ENCODE peak calls at places on chromosomes 12 and 14, in six cellular contexts. One of them, this sample, is unnamed.
A peak's percentile ranks its signal among the peaks of the same experiment; 100 is the strongest.

GRCh38 chr12:12483438-12483837 is 79.2 kb downstream of the DUSP16 start:
- DNase-seq in ACHN: no peak
- DNase-seq in NCI-H1092 treated with DMSO at 0.1 percent for 48 hours: no peak
- DNase-seq in fibroblast of the conjunctiva: no peak
- DNase-seq in GM23248: no peak
- DNase-seq in stimulated activated naive CD8-positive, alpha-beta T cell treated with anti-CD3 and anti-CD28 coated beads, Interleukin-15, amount 100 ng/mL, for 72 hours: no peak
- DNase-seq in this sample: no peak

GRCh38 chr12:66043035-66043434 is 87.5 kb downstream of the LLPH start:
- DNase-seq in GM23248: no peak
- DNase-seq in stimulated activated naive CD8-positive, alpha-beta T cell treated with anti-CD3 and anti-CD28 coated beads, Interleukin-15, amount 100 ng/mL, for 72 hours: no peak
- DNase-seq in NCI-H1092 treated with DMSO at 0.1 percent for 48 hours: no peak
- DNase-seq in fibroblast of the conjunctiva: no peak
- DNase-seq in ACHN: no peak
- DNase-seq in this sample: no peak

GRCh38 chr12:107388263-107388662 is 294.9 kb upstream of the CRY1 start:
- DNase-seq in GM23248: no peak
- DNase-seq in fibroblast of the conjunctiva: no peak
- DNase-seq in stimulated activated naive CD8-positive, alpha-beta T cell treated with anti-CD3 and anti-CD28 coated beads, Interleukin-15, amount 100 ng/mL, for 72 hours: no peak
- DNase-seq in ACHN: no peak
- DNase-seq in NCI-H1092 treated with DMSO at 0.1 percent for 48 hours: no peak
- DNase-seq in this sample: no peak

GRCh38 chr14:106691601-106692291 is 1165.4 kb downstream of the TMEM121 start:
- DNase-seq in ACHN: no peak
- DNase-seq in stimulated activated naive CD8-positive, alpha-beta T cell treated with anti-CD3 and anti-CD28 coated beads, Interleukin-15, amount 100 ng/mL, for 72 hours: peak; percentile 93
- DNase-seq in GM23248: peak; percentile 0
- DNase-seq in fibroblast of the conjunctiva: no peak
- DNase-seq in NCI-H1092 treated with DMSO at 0.1 percent for 48 hours: no peak
- DNase-seq in this sample: no peak

GRCh38 chr12:56078931-56079728 is 835 bp upstream of the ERBB3 start:
- DNase-seq in fibroblast of the conjunctiva: peak; percentile 69
- DNase-seq in GM23248: peak; percentile 93
- DNase-seq in NCI-H1092 treated with DMSO at 0.1 percent for 48 hours: peak; percentile 16
- DNase-seq in ACHN: peak; percentile 95
- DNase-seq in stimulated activated naive CD8-positive, alpha-beta T cell treated with anti-CD3 and anti-CD28 coated beads, Interleukin-15, amount 100 ng/mL, for 72 hours: peak; percentile 55
- DNase-seq in this sample: peak; percentile 97

GRCh38 chr14:95577875-95578274 is 43.0 kb downstream of the GLRX5 start:
- DNase-seq in GM23248: no peak
- DNase-seq in ACHN: no peak
- DNase-seq in fibroblast of the conjunctiva: no peak
- DNase-seq in stimulated activated naive CD8-positive, alpha-beta T cell treated with anti-CD3 and anti-CD28 coated beads, Interleukin-15, amount 100 ng/mL, for 72 hours: no peak
- DNase-seq in NCI-H1092 treated with DMSO at 0.1 percent for 48 hours: no peak
- DNase-seq in this sample: no peak

GRCh38 chr12:76641961-76642360 is 82.4 kb upstream of the OSBPL8 start:
- DNase-seq in ACHN: no peak
- DNase-seq in GM23248: no peak
- DNase-seq in fibroblast of the conjunctiva: no peak
- DNase-seq in NCI-H1092 treated with DMSO at 0.1 percent for 48 hours: no peak
- DNase-seq in stimulated activated naive CD8-positive, alpha-beta T cell treated with anti-CD3 and anti-CD28 coated beads, Interleukin-15, amount 100 ng/mL, for 72 hours: no peak
- DNase-seq in this sample: no peak

GRCh38 chr14:64715628-64716412 is 11.6 kb downstream of the PLEKHG3 start:
- DNase-seq in fibroblast of the conjunctiva: no peak
- DNase-seq in ACHN: no peak
- DNase-seq in stimulated activated naive CD8-positive, alpha-beta T cell treated with anti-CD3 and anti-CD28 coated beads, Interleukin-15, amount 100 ng/mL, for 72 hours: no peak
- DNase-seq in GM23248: no peak
- DNase-seq in NCI-H1092 treated with DMSO at 0.1 percent for 48 hours: no peak
- DNase-seq in this sample: no peak

GRCh38 chr14:75295061-75295461 is 16.4 kb downstream of the FOS start:
- DNase-seq in fibroblast of the conjunctiva: no peak
- DNase-seq in stimulated activated naive CD8-positive, alpha-beta T cell treated with anti-CD3 and anti-CD28 coated beads, Interleukin-15, amount 100 ng/mL, for 72 hours: no peak
- DNase-seq in GM23248: peak; percentile 85
- DNase-seq in ACHN: peak; percentile 80
- DNase-seq in NCI-H1092 treated with DMSO at 0.1 percent for 48 hours: no peak
- DNase-seq in this sample: peak; percentile 86

GRCh38 chr14:93587330-93587729 is 156.6 kb downstream of the UNC79 start:
- DNase-seq in GM23248: no peak
- DNase-seq in NCI-H1092 treated with DMSO at 0.1 percent for 48 hours: no peak
- DNase-seq in fibroblast of the conjunctiva: no peak
- DNase-seq in ACHN: no peak
- DNase-seq in stimulated activated naive CD8-positive, alpha-beta T cell treated with anti-CD3 and anti-CD28 coated beads, Interleukin-15, amount 100 ng/mL, for 72 hours: no peak
- DNase-seq in this sample: no peak

GRCh38 chr14:36604757-36605505 is 22.5 kb upstream of the NKX2-8 start:
- DNase-seq in ACHN: peak; percentile 63
- DNase-seq in fibroblast of the conjunctiva: peak; percentile 52
- DNase-seq in GM23248: peak; percentile 76
- DNase-seq in NCI-H1092 treated with DMSO at 0.1 percent for 48 hours: peak; percentile 90
- DNase-seq in stimulated activated naive CD8-positive, alpha-beta T cell treated with anti-CD3 and anti-CD28 coated beads, Interleukin-15, amount 100 ng/mL, for 72 hours: no peak
- DNase-seq in this sample: peak; percentile 76

GRCh38 chr12:108630481-108631207 is 3.0 kb downstream of the SELPLG start:
- DNase-seq in stimulated activated naive CD8-positive, alpha-beta T cell treated with anti-CD3 and anti-CD28 coated beads, Interleukin-15, amount 100 ng/mL, for 72 hours: no peak
- DNase-seq in ACHN: no peak
- DNase-seq in GM23248: peak; percentile 91
- DNase-seq in NCI-H1092 treated with DMSO at 0.1 percent for 48 hours: no peak
- DNase-seq in fibroblast of the conjunctiva: no peak
- DNase-seq in this sample: peak; percentile 89

GRCh38 chr14:23396126-23396525 is 11.9 kb downstream of the MYH6 start:
- DNase-seq in NCI-H1092 treated with DMSO at 0.1 percent for 48 hours: no peak
- DNase-seq in ACHN: no peak
- DNase-seq in GM23248: no peak
- DNase-seq in fibroblast of the conjunctiva: no peak
- DNase-seq in stimulated activated naive CD8-positive, alpha-beta T cell treated with anti-CD3 and anti-CD28 coated beads, Interleukin-15, amount 100 ng/mL, for 72 hours: no peak
- DNase-seq in this sample: no peak

GRCh38 chr14:78946949-78947348 is 776.8 kb downstream of the NRXN3 start:
- DNase-seq in GM23248: no peak
- DNase-seq in stimulated activated naive CD8-positive, alpha-beta T cell treated with anti-CD3 and anti-CD28 coated beads, Interleukin-15, amount 100 ng/mL, for 72 hours: no peak
- DNase-seq in NCI-H1092 treated with DMSO at 0.1 percent for 48 hours: no peak
- DNase-seq in ACHN: no peak
- DNase-seq in fibroblast of the conjunctiva: no peak
- DNase-seq in this sample: no peak

GRCh38 chr14:97306785-97307246 is 509.6 kb downstream of the VRK1 start:
- DNase-seq in ACHN: no peak
- DNase-seq in stimulated activated naive CD8-positive, alpha-beta T cell treated with anti-CD3 and anti-CD28 coated beads, Interleukin-15, amount 100 ng/mL, for 72 hours: peak; percentile 17
- DNase-seq in NCI-H1092 treated with DMSO at 0.1 percent for 48 hours: no peak
- DNase-seq in GM23248: no peak
- DNase-seq in fibroblast of the conjunctiva: no peak
- DNase-seq in this sample: no peak

GRCh38 chr12:132528564-132529106 is 38.7 kb downstream of the FBRSL1 start:
- DNase-seq in fibroblast of the conjunctiva: no peak
- DNase-seq in NCI-H1092 treated with DMSO at 0.1 percent for 48 hours: no peak
- DNase-seq in GM23248: no peak
- DNase-seq in ACHN: no peak
- DNase-seq in stimulated activated naive CD8-positive, alpha-beta T cell treated with anti-CD3 and anti-CD28 coated beads, Interleukin-15, amount 100 ng/mL, for 72 hours: no peak
- DNase-seq in this sample: no peak

GRCh38 chr14:65164068-65164824 is 61.9 kb upstream of the MAX start:
- DNase-seq in ACHN: peak; percentile 49
- DNase-seq in NCI-H1092 treated with DMSO at 0.1 percent for 48 hours: peak; percentile 69
- DNase-seq in GM23248: peak; percentile 70
- DNase-seq in stimulated activated naive CD8-positive, alpha-beta T cell treated with anti-CD3 and anti-CD28 coated beads, Interleukin-15, amount 100 ng/mL, for 72 hours: peak; percentile 35
- DNase-seq in fibroblast of the conjunctiva: peak; percentile 50
- DNase-seq in this sample: peak; percentile 73

GRCh38 chr14:76138758-76139723 is 12.7 kb upstream of the GPATCH2L start:
- DNase-seq in stimulated activated naive CD8-positive, alpha-beta T cell treated with anti-CD3 and anti-CD28 coated beads, Interleukin-15, amount 100 ng/mL, for 72 hours: no peak
- DNase-seq in GM23248: peak; percentile 8
- DNase-seq in NCI-H1092 treated with DMSO at 0.1 percent for 48 hours: no peak
- DNase-seq in ACHN: no peak
- DNase-seq in fibroblast of the conjunctiva: no peak
- DNase-seq in this sample: no peak

GRCh38 chr12:84408936-84409335 is 503.7 kb downstream of the SLC6A15 start:
- DNase-seq in GM23248: no peak
- DNase-seq in NCI-H1092 treated with DMSO at 0.1 percent for 48 hours: no peak
- DNase-seq in stimulated activated naive CD8-positive, alpha-beta T cell treated with anti-CD3 and anti-CD28 coated beads, Interleukin-15, amount 100 ng/mL, for 72 hours: no peak
- DNase-seq in ACHN: no peak
- DNase-seq in fibroblast of the conjunctiva: no peak
- DNase-seq in this sample: no peak

GRCh38 chr12:52214421-52214802 is 18.6 kb upstream of the KRT7 start:
- DNase-seq in stimulated activated naive CD8-positive, alpha-beta T cell treated with anti-CD3 and anti-CD28 coated beads, Interleukin-15, amount 100 ng/mL, for 72 hours: no peak
- DNase-seq in ACHN: no peak
- DNase-seq in fibroblast of the conjunctiva: no peak
- DNase-seq in GM23248: no peak
- DNase-seq in NCI-H1092 treated with DMSO at 0.1 percent for 48 hours: no peak
- DNase-seq in this sample: peak; percentile 26

GRCh38 chr12:82174936-82175335 is 183.3 kb downstream of the CCDC59 start:
- DNase-seq in GM23248: no peak
- DNase-seq in ACHN: no peak
- DNase-seq in NCI-H1092 treated with DMSO at 0.1 percent for 48 hours: peak; percentile 95
- DNase-seq in fibroblast of the conjunctiva: no peak
- DNase-seq in stimulated activated naive CD8-positive, alpha-beta T cell treated with anti-CD3 and anti-CD28 coated beads, Interleukin-15, amount 100 ng/mL, for 72 hours: no peak
- DNase-seq in this sample: no peak

GRCh38 chr14:90522585-90523191 is 125.9 kb downstream of the CALM1 start:
- DNase-seq in stimulated activated naive CD8-positive, alpha-beta T cell treated with anti-CD3 and anti-CD28 coated beads, Interleukin-15, amount 100 ng/mL, for 72 hours: no peak
- DNase-seq in ACHN: peak; percentile 70
- DNase-seq in GM23248: peak; percentile 66
- DNase-seq in NCI-H1092 treated with DMSO at 0.1 percent for 48 hours: peak; percentile 96
- DNase-seq in fibroblast of the conjunctiva: no peak
- DNase-seq in this sample: peak; percentile 82

GRCh38 chr14:62187265-62187664 is 425.0 kb downstream of the SNAPC1 start:
- DNase-seq in fibroblast of the conjunctiva: no peak
- DNase-seq in stimulated activated naive CD8-positive, alpha-beta T cell treated with anti-CD3 and anti-CD28 coated beads, Interleukin-15, amount 100 ng/mL, for 72 hours: no peak
- DNase-seq in GM23248: no peak
- DNase-seq in ACHN: no peak
- DNase-seq in NCI-H1092 treated with DMSO at 0.1 percent for 48 hours: no peak
- DNase-seq in this sample: no peak

GRCh38 chr12:126974779-126975178 is 1292.2 kb upstream of the TMEM132C start:
- DNase-seq in NCI-H1092 treated with DMSO at 0.1 percent for 48 hours: no peak
- DNase-seq in GM23248: no peak
- DNase-seq in ACHN: no peak
- DNase-seq in fibroblast of the conjunctiva: no peak
- DNase-seq in stimulated activated naive CD8-positive, alpha-beta T cell treated with anti-CD3 and anti-CD28 coated beads, Interleukin-15, amount 100 ng/mL, for 72 hours: no peak
- DNase-seq in this sample: no peak

GRCh38 chr14:89032086-89032649 is 207.7 kb downstream of the TTC8 start:
- DNase-seq in stimulated activated naive CD8-positive, alpha-beta T cell treated with anti-CD3 and anti-CD28 coated beads, Interleukin-15, amount 100 ng/mL, for 72 hours: no peak
- DNase-seq in fibroblast of the conjunctiva: no peak
- DNase-seq in NCI-H1092 treated with DMSO at 0.1 percent for 48 hours: no peak
- DNase-seq in ACHN: no peak
- DNase-seq in GM23248: no peak
- DNase-seq in this sample: no peak

GRCh38 chr12:131219173-131220006 is 265.7 kb downstream of the ADGRD1 start:
- DNase-seq in ACHN: no peak
- DNase-seq in fibroblast of the conjunctiva: no peak
- DNase-seq in stimulated activated naive CD8-positive, alpha-beta T cell treated with anti-CD3 and anti-CD28 coated beads, Interleukin-15, amount 100 ng/mL, for 72 hours: no peak
- DNase-seq in NCI-H1092 treated with DMSO at 0.1 percent for 48 hours: no peak
- DNase-seq in GM23248: no peak
- DNase-seq in this sample: no peak

GRCh38 chr12:121793501-121793835 is at the start of gene RHOF:
- DNase-seq in NCI-H1092 treated with DMSO at 0.1 percent for 48 hours: no peak
- DNase-seq in stimulated activated naive CD8-positive, alpha-beta T cell treated with anti-CD3 and anti-CD28 coated beads, Interleukin-15, amount 100 ng/mL, for 72 hours: no peak
- DNase-seq in GM23248: peak; percentile 56
- DNase-seq in fibroblast of the conjunctiva: no peak
- DNase-seq in ACHN: peak; percentile 85
- DNase-seq in this sample: peak; percentile 71